ENCODE peak calls at places on chromosomes 7 and 10, in seven cellular contexts. X, I, J, S, G, F and B are unnamed samples.

GRCh38 chr7:43232376-43232775 is 119.9 kb downstream of the HECW1 start:
- DNase-seq in X (no peak), I (no peak), J (no peak), S (no peak), G (no peak), F (no peak), B (no peak)

GRCh38 chr7:50921114-50921513 is 138.4 kb upstream of the GRB10 start:
- DNase-seq in X (no peak), I (no peak), J (no peak), S (no peak), G (no peak), F (no peak), B (no peak)

GRCh38 chr7:121416533-121416932 is 20.4 kb upstream of the FAM3C start:
- DNase-seq in X (no peak), I (no peak), J (no peak), S (no peak), G (no peak), F (no peak), B (no peak)

GRCh38 chr10:17644485-17644964 is 574 bp downstream of the STAM start:
- DNase-seq in X (no peak), I (no peak), J (no peak), S (no peak), G (peak; percentile 32), F (no peak), B (no peak)

GRCh38 chr10:103427866-103428265 is 24.3 kb downstream of the CALHM2 start:
- DNase-seq in X (peak; percentile 28), I (no peak), J (no peak), S (no peak), G (no peak), F (no peak), B (no peak)

GRCh38 chr10:26714816-26715487 is 17.5 kb downstream of the PDSS1 start:
- DNase-seq in X (no peak), I (peak; percentile 66), J (no peak), S (peak; percentile 80), G (no peak), F (peak; percentile 70), B (no peak)

GRCh38 chr10:36515313-36515712 is 610.1 kb upstream of the ANKRD30A start:
- DNase-seq in X (no peak), I (no peak), J (no peak), S (no peak), G (no peak), F (no peak), B (no peak)

GRCh38 chr10:112446855-112447691 is at the start of the genes VTI1A and ZDHHC6:
- DNase-seq in X (peak; percentile 95), I (peak; percentile 89), J (peak; percentile 92), S (peak; percentile 88), G (peak; percentile 88), F (peak; percentile 81), B (peak; percentile 82)

GRCh38 chr10:132209130-132209529 is 22.4 kb downstream of the DPYSL4 start:
- DNase-seq in X (no peak), I (no peak), J (no peak), S (no peak), G (no peak), F (no peak), B (no peak)

GRCh38 chr10:451021-451471 is 238.4 kb downstream of the DIP2C start:
- DNase-seq in X (peak; percentile 89), I (no peak), J (no peak), S (peak; percentile 44), G (no peak), F (no peak), B (no peak)

GRCh38 chr10:17229717-17229966 is 1.6 kb downstream of the VIM start:
- DNase-seq in X (no peak), I (peak; percentile 74), J (no peak), S (no peak), G (no peak), F (no peak), B (no peak)

GRCh38 chr7:81211617-81212016 is 292.8 kb upstream of the SEMA3C start:
- DNase-seq in X (no peak), I (no peak), J (no peak), S (no peak), G (no peak), F (no peak), B (no peak)

GRCh38 chr10:16803464-16803863 is 13.8 kb downstream of the RSU1 start:
- DNase-seq in X (no peak), I (no peak), J (no peak), S (no peak), G (no peak), F (no peak), B (no peak)

GRCh38 chr7:117875566-117875965 is 2.3 kb upstream of the CTTNBP2 start:
- DNase-seq in X (no peak), I (no peak), J (no peak), S (no peak), G (no peak), F (no peak), B (peak; percentile 22)

GRCh38 chr7:50528266-50529092 is 36.7 kb downstream of the DDC start:
- DNase-seq in X (no peak), I (no peak), J (no peak), S (no peak), G (no peak), F (peak; percentile 83), B (no peak)

GRCh38 chr7:28919510-28919909 is 38.6 kb downstream of the TRIL start:
- DNase-seq in X (no peak), I (no peak), J (no peak), S (no peak), G (no peak), F (no peak), B (no peak)

GRCh38 chr7:73815436-73815835 is 15.4 kb upstream of the CLDN4 start:
- DNase-seq in X (peak; percentile 46), I (peak; percentile 27), J (no peak), S (no peak), G (no peak), F (no peak), B (no peak)

GRCh38 chr7:157558516-157558874 is 221.7 kb downstream of the DNAJB6 start:
- DNase-seq in X (peak; percentile 65), I (no peak), J (peak; percentile 40), S (no peak), G (no peak), F (no peak), B (no peak)

GRCh38 chr7:49776994-49777393 is 3.6 kb downstream of the VWC2 start:
- DNase-seq in X (no peak), I (no peak), J (no peak), S (peak; percentile 28), G (peak; percentile 53), F (peak; percentile 19), B (no peak)

GRCh38 chr7:51295435-51296269 is 21.0 kb downstream of the COBL start:
- DNase-seq in X (no peak), I (no peak), J (no peak), S (peak; percentile 68), G (no peak), F (no peak), B (no peak)

GRCh38 chr7:284762-285722 is 4.9 kb upstream of the FOXL3 start:
- DNase-seq in X (peak; percentile 69), I (peak; percentile 70), J (no peak), S (peak; percentile 75), G (no peak), F (no peak), B (no peak)

GRCh38 chr7:47380325-47381131 is 201.4 kb downstream of the TNS3 start:
- DNase-seq in X (no peak), I (peak; percentile 83), J (no peak), S (peak; percentile 79), G (no peak), F (peak; percentile 48), B (no peak)

GRCh38 chr7:158829021-158829341 is 328 bp downstream of the ESYT2 start:
- DNase-seq in X (no peak), I (no peak), J (no peak), S (no peak), G (no peak), F (peak; percentile 20), B (peak; percentile 67)

GRCh38 chr7:105878746-105879605 is 2.6 kb upstream of the ATXN7L1 start:
- DNase-seq in X (peak; percentile 23), I (no peak), J (no peak), S (no peak), G (no peak), F (no peak), B (no peak)

GRCh38 chr7:105881439-105881838 is 5.0 kb upstream of the ATXN7L1 start:
- DNase-seq in X (no peak), I (no peak), J (no peak), S (no peak), G (no peak), F (no peak), B (no peak)

GRCh38 chr7:105880571-105881330 is 4.4 kb upstream of the ATXN7L1 start:
- DNase-seq in X (no peak), I (no peak), J (no peak), S (no peak), G (no peak), F (no peak), B (no peak)

GRCh38 chr7:105877736-105878135 is 1.3 kb upstream of the ATXN7L1 start:
- DNase-seq in X (no peak), I (no peak), J (no peak), S (peak; percentile 14), G (no peak), F (no peak), B (no peak)

GRCh38 chr7:105879782-105880181 is 3.4 kb upstream of the ATXN7L1 start:
- DNase-seq in X (no peak), I (no peak), J (no peak), S (no peak), G (no peak), F (no peak), B (no peak)
- TF ChIP-seq POLR2A in X (no peak), I (no peak), J (no peak), S (no peak), G (no peak), F (no peak), B (no peak)

GRCh38 chr10:93742633-93743349 is 14.9 kb upstream of the LGI1 start:
- DNase-seq in X (no peak), I (no peak), J (no peak), S (no peak), G (no peak), F (no peak), B (no peak)
- TF ChIP-seq POLR2A in X (no peak), I (no peak), J (no peak), S (no peak), G (no peak), F (no peak), B (no peak)

GRCh38 chr7:151631968-151632749 is 112.5 kb upstream of the RHEB start:
- DNase-seq in X (peak; percentile 98), I (peak; percentile 93), J (no peak), S (peak; percentile 92), G (peak; percentile 80), F (peak; percentile 55), B (peak; percentile 71)
- TF ChIP-seq POLR2A in X (no peak), I (peak; percentile 65), J (peak; percentile 24), S (no peak), G (no peak), F (no peak), B (peak; percentile 3)

GRCh38 chr10:22351131-22351703 is 5.9 kb downstream of the SPAG6 start:
- DNase-seq in X (no peak), I (no peak), J (no peak), S (no peak), G (no peak), F (no peak), B (no peak)
- TF ChIP-seq POLR2A in X (no peak), I (no peak), J (no peak), S (no peak), G (no peak), F (no peak), B (no peak)